ENCODE peak calls at places on chromosomes 13 and 19, in five cellular contexts. I, V, C, D and X are unnamed samples.

GRCh38 chr19:13154911-13155471 is 4.8 kb downstream of the IER2 start:
- DNase-seq in I (peak; percentile 54), V (no peak), C (peak; percentile 97), D (peak; percentile 96), X (peak; percentile 75)

GRCh38 chr13:21435710-21436151 is 23.4 kb downstream of the ZDHHC20 start:
- DNase-seq in I (peak; percentile 31), V (peak; percentile 13), C (no peak), D (no peak), X (peak; percentile 94)

GRCh38 chr13:40534456-40534855 is 132.0 kb downstream of the FOXO1 start:
- DNase-seq in I (no peak), V (no peak), C (no peak), D (no peak), X (no peak)

GRCh38 chr13:91126806-91127205 is 220.7 kb upstream of the MIR17HG start:
- DNase-seq in I (no peak), V (no peak), C (no peak), D (no peak), X (peak; percentile 7)

GRCh38 chr19:13079542-13079986 is 23.1 kb downstream of the LYL1 start:
- DNase-seq in I (no peak), V (no peak), C (no peak), D (no peak), X (peak; percentile 14)

GRCh38 chr13:48976677-48977625 is 1.2 kb downstream of the FNDC3A start:
- DNase-seq in I (no peak), V (no peak), C (no peak), D (no peak), X (peak; percentile 55)

GRCh38 chr13:98576963-98577822 is at the start of gene STK24:
- DNase-seq in I (peak; percentile 80), V (no peak), C (peak; percentile 83), D (no peak), X (no peak)

GRCh38 chr19:2186071-2186846 is 22.5 kb downstream of the DOT1L start:
- DNase-seq in I (peak; percentile 87), V (peak; percentile 62), C (no peak), D (peak; percentile 63), X (no peak)

GRCh38 chr19:46954502-46955004 is 65.1 kb upstream of the NPAS1 start:
- DNase-seq in I (no peak), V (no peak), C (no peak), D (no peak), X (no peak)

GRCh38 chr13:97058417-97058816 is 64.1 kb upstream of the OXGR1 start:
- DNase-seq in I (no peak), V (no peak), C (no peak), D (no peak), X (no peak)

GRCh38 chr19:29415507-29415906 is 110.3 kb upstream of the VSTM2B start:
- DNase-seq in I (no peak), V (no peak), C (no peak), D (no peak), X (no peak)

GRCh38 chr13:78187781-78188180 is 269.1 kb upstream of the EDNRB start:
- DNase-seq in I (no peak), V (no peak), C (no peak), D (no peak), X (no peak)

GRCh38 chr13:98327326-98328314 is 150.6 kb upstream of the RNF113B start:
- DNase-seq in I (no peak), V (no peak), C (no peak), D (no peak), X (no peak)

GRCh38 chr13:51342706-51343105 is 3.2 kb downstream of the SERPINE3 start:
- DNase-seq in I (no peak), V (no peak), C (no peak), D (no peak), X (peak; percentile 47)

GRCh38 chr13:66859078-66859477 is 371.1 kb downstream of the PCDH9 start:
- DNase-seq in I (no peak), V (no peak), C (no peak), D (no peak), X (peak; percentile 73)

GRCh38 chr19:48770734-48771472 is 15.6 kb downstream of the FGF21 start:
- DNase-seq in I (no peak), V (no peak), C (no peak), D (no peak), X (peak; percentile 48)

GRCh38 chr19:27746691-27747380 is 1466.1 kb downstream of the UQCRFS1 start:
- DNase-seq in I (peak; percentile 46), V (no peak), C (peak; percentile 51), D (peak; percentile 59), X (peak; percentile 4)

GRCh38 chr13:46211521-46212351 is at the start of gene LRRC63:
- DNase-seq in I (peak; percentile 81), V (no peak), C (peak; percentile 86), D (peak; percentile 70), X (peak; percentile 26)

GRCh38 chr19:28307460-28307859 is 905.5 kb downstream of the UQCRFS1 start:
- DNase-seq in I (no peak), V (no peak), C (no peak), D (no peak), X (no peak)

GRCh38 chr13:23990443-23990842 is 93.1 kb upstream of the C1QTNF9B start:
- DNase-seq in I (no peak), V (no peak), C (no peak), D (no peak), X (no peak)

GRCh38 chr13:112740502-112741131 is 50.8 kb downstream of the ATP11A start:
- DNase-seq in I (peak; percentile 85), V (no peak), C (no peak), D (no peak), X (no peak)

GRCh38 chr13:100106705-100107104 is 17.8 kb downstream of the PCCA start:
- DNase-seq in I (no peak), V (no peak), C (no peak), D (no peak), X (peak; percentile 64)

GRCh38 chr19:46372901-46373572 is 26.1 kb downstream of the PPP5C start:
- DNase-seq in I (no peak), V (no peak), C (no peak), D (peak; percentile 52), X (peak; percentile 92)

GRCh38 chr13:112783135-112783945 is 93.5 kb downstream of the ATP11A start:
- DNase-seq in I (no peak), V (no peak), C (no peak), D (no peak), X (no peak)

GRCh38 chr19:10113964-10114650 is 2.6 kb downstream of the P2RY11 start:
- DNase-seq in I (no peak), V (no peak), C (peak; percentile 82), D (no peak), X (no peak)

GRCh38 chr19:11096210-11096841 is 7.1 kb downstream of the LDLR start:
- DNase-seq in I (peak; percentile 68), V (no peak), C (no peak), D (no peak), X (peak; percentile 61)

GRCh38 chr19:47444388-47444821 is 25.1 kb upstream of the MEIS3 start:
- DNase-seq in I (no peak), V (no peak), C (peak; percentile 26), D (no peak), X (no peak)

GRCh38 chr19:55304980-55305379 is 20.2 kb downstream of the TMEM150B start:
- DNase-seq in I (no peak), V (no peak), C (no peak), D (no peak), X (no peak)

GRCh38 chr19:9673912-9674668 is 810 bp downstream of the ZNF562 start:
- DNase-seq in I (no peak), V (no peak), C (no peak), D (no peak), X (peak; percentile 85)

DNA sequence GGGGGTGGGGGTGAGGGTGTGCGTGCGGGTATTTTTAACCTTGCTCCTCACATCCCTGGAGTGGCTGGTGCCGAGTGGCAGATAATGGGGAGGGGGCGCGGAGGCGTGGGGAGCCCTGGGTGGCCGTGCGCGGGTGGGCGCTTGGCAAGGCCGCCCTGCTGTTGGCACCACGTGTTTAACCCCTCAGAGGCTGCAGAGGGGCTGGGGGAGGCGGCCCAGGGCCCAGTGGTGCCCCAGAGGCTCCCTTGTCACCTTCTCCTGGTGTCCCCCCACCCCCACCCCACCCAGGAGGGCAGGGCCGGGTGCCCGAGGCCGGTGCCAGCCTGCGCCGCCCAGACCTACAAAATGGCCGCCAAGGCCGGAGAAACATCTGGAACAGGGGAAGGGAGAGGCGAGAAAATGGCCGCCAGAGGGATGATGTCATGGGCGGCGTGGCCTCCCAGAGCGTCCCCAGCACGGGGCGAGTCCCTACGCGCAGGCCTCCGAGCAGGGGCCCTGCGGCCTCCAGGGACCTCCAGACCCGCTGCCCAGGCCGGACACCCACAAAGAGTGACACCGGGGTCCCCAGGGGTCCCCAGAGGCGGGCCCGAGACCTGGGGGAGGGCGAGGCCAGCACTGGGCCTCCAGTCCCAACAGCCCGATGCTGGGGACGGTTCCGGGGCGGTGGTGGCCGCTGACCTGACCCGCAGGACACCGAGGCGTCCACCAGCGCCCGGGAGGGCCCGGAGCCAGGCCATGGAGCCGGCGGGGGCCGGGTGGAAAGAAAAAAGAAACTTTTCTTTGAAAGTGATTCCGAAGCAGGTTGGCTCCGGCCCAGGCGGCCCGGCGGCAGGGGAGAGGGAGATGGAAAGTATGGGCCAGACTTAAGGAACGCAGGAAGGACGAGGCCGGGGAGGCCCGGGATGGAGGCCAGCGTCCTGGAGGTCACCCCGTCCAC is 38.2 kb downstream of the NFIC start:
- DNase-seq in I (peak; percentile 89), V (peak; percentile 62), C (peak; percentile 96), D (peak; percentile 88), X (peak; percentile 60)
- H3K36me3 ChIP-seq in I (no peaks in the 10 kb centered on the region), V (no peaks in the 10 kb centered on the region), C (no peaks in the 10 kb centered on the region), D (no peaks in the 10 kb centered on the region), X (peaks cover 4% of the 10 kb centered on the region)

DNA sequence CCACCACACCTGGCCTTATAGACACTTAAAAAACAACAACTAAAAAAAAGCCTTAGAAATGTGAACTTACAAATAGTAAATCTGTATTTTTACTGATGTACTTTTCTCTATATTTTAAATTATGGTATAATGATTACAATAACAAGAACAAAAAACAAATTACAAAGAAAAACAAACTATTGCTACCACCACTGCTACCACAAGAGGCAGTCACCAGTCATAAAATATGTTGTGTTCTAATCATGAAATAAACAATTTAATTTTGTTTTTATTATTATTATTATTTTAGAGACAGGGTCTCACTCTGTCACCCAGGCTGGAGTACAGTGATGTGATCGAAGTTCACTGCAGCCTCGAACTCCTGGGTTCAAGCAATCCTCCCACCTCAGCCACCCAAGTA is 72.2 kb downstream of the DIAPH3 start:
- DNase-seq in I (no peak), V (no peak), C (no peak), D (no peak), X (no peak)
- TF ChIP-seq CTCF in I (no peak), V (no peak), C (no peak), D (no peak), X (no peak)

GRCh38 chr13:29525757-29526156 is 69.7 kb downstream of the SLC7A1 start:
- DNase-seq in I (no peak), V (no peak), C (no peak), D (no peak), X (no peak)
- H3K36me3 ChIP-seq in I (peaks cover 27% of the 10 kb centered on the region), V (peaks cover 32% of the 10 kb centered on the region), C (no peaks in the 10 kb centered on the region), D (peaks cover 6% of the 10 kb centered on the region), X (peaks cover 45% of the 10 kb centered on the region)

GRCh38 chr19:15841875-15842569 is 26.6 kb upstream of the OR10H1 start:
- DNase-seq in I (no peak), V (no peak), C (no peak), D (no peak), X (no peak)
- TF ChIP-seq CTCF in I (no peak), V (no peak), C (no peak), D (no peak), X (peak; percentile 16)

GRCh38 chr19:18912933-18913332 is 6.3 kb downstream of the COPE start:
- DNase-seq in I (no peak), V (no peak), C (no peak), D (no peak), X (no peak)
- H3K36me3 ChIP-seq in I (peaks cover 43% of the 10 kb centered on the region), V (peaks cover 31% of the 10 kb centered on the region), C (no peaks in the 10 kb centered on the region), D (no peaks in the 10 kb centered on the region), X (peaks cover 32% of the 10 kb centered on the region)